ENCODE peak calls at places on chromosomes 4 and X, in eight cellular contexts. T is M059J, E is progenitor cell of endocrine pancreas, U is SHP77 treated with DMSO at 0.1 percent for 48 hours, Z is fibroblast of lung, L is NCI-H2029, H is GM12892, Q is neural crest cell. K is an unnamed sample.

GRCh38 chr4:128155231-128155855 is 94.2 kb downstream of the LARP1B start:
- DNase-seq in T (no peak), E (no peak), U (no peak), Z (no peak), L (no peak), H (no peak), Q (no peak), K (no peak)

GRCh38 chr4:56658410-56659003 is 22.6 kb downstream of the HOPX start:
- DNase-seq in T (peak), E (no peak), U (no peak), Z (no peak), L (no peak), H (no peak), Q (no peak), K (no peak)

GRCh38 chr4:61320154-61320553 is 120.0 kb downstream of the ADGRL3 start:
- DNase-seq in T (no peak), E (no peak), U (no peak), Z (peak), L (no peak), H (no peak), Q (no peak), K (no peak)

GRCh38 chr4:173525118-173526033 is 4.7 kb downstream of the HAND2 start:
- DNase-seq in T (no peak), E (no peak), U (no peak), Z (no peak), L (no peak), H (no peak), Q (no peak), K (no peak)

GRCh38 chr4:11543710-11544109 is 115.0 kb upstream of the HS3ST1 start:
- DNase-seq in T (peak), E (no peak), U (no peak), Z (peak), L (no peak), H (no peak), Q (no peak), K (no peak)

GRCh38 chrX:45824471-45824870 is 623.8 kb upstream of the DIPK2B start:
- DNase-seq in T (peak), E (no peak), U (peak), Z (peak), L (peak), H (no peak), Q (no peak), K (peak)

GRCh38 chr4:76622126-76622525 is 187.1 kb downstream of the SHROOM3 start:
- DNase-seq in T (peak), E (no peak), U (no peak), Z (no peak), L (no peak), H (no peak), Q (no peak), K (no peak)

GRCh38 chrX:57595381-57595811 is 3.6 kb downstream of the ZXDB start:
- DNase-seq in T (peak), E (no peak), U (no peak), Z (peak), L (no peak), H (no peak), Q (no peak), K (peak)

GRCh38 chrX:49846004-49846403 is 16.9 kb downstream of the PAGE4 start:
- DNase-seq in T (no peak), E (no peak), U (no peak), Z (no peak), L (no peak), H (no peak), Q (no peak), K (no peak)

GRCh38 chr4:166723532-166724140 is 510.7 kb downstream of the SPOCK3 start:
- DNase-seq in T (no peak), E (no peak), U (no peak), Z (no peak), L (no peak), H (no peak), Q (no peak), K (no peak)

GRCh38 chr4:102616661-102617060 is 115.5 kb downstream of the NFKB1 start:
- DNase-seq in T (no peak), E (no peak), U (peak), Z (no peak), L (peak), H (no peak), Q (no peak), K (no peak)

GRCh38 chr4:56743550-56743949 is 62.5 kb upstream of the HOPX start:
- DNase-seq in T (peak), E (no peak), U (no peak), Z (no peak), L (peak), H (no peak), Q (no peak), K (no peak)

GRCh38 chr4:173493041-173493440 is 37.0 kb downstream of the HAND2 start:
- DNase-seq in T (no peak), E (no peak), U (no peak), Z (no peak), L (no peak), H (no peak), Q (no peak), K (no peak)

GRCh38 chr4:73816814-73817213 is 19.7 kb upstream of the CXCL6 start:
- DNase-seq in T (peak), E (no peak), U (peak), Z (peak), L (no peak), H (no peak), Q (no peak), K (peak)